ENCODE peak calls at places on chromosomes 3 and 15, in six cellular contexts. J, U, D, A, Y and B are unnamed samples.

GRCh38 chr3:40780341-40780800 is 255.6 kb downstream of the ZNF621 start:
- DNase-seq in J (peak; percentile 99), U (peak; percentile 7), D (no peak), A (no peak), Y (no peak), B (no peak)

GRCh38 chr3:141600331-141600730 is 113.5 kb downstream of the RASA2 start:
- DNase-seq in J (no peak), U (no peak), D (no peak), A (no peak), Y (no peak), B (no peak)

GRCh38 chr15:65529754-65530317 is 427 bp upstream of the HACD3 start:
- DNase-seq in J (no peak), U (no peak), D (no peak), A (no peak), Y (no peak), B (no peak)

GRCh38 chr3:48240000-48240710 is 749 bp upstream of the ZNF589 start:
- DNase-seq in J (no peak), U (no peak), D (no peak), A (no peak), Y (no peak), B (no peak)

GRCh38 chr3:141375381-141376301 is 7.3 kb downstream of the ZBTB38 start:
- DNase-seq in J (no peak), U (no peak), D (no peak), A (no peak), Y (no peak), B (no peak)

GRCh38 chr3:178320481-178321352 is 215.5 kb upstream of the KCNMB2 start:
- DNase-seq in J (peak; percentile 39), U (peak; percentile 44), D (no peak), A (no peak), Y (no peak), B (no peak)

GRCh38 chr3:32614956-32615355 is 44.3 kb upstream of the DYNC1LI1 start:
- DNase-seq in J (peak; percentile 38), U (peak; percentile 64), D (no peak), A (no peak), Y (no peak), B (no peak)

GRCh38 chr3:87088366-87088983 is 97.5 kb upstream of the VGLL3 start:
- DNase-seq in J (no peak), U (peak; percentile 7), D (no peak), A (no peak), Y (no peak), B (peak; percentile 15)

GRCh38 chr15:74642328-74642723 is 26.7 kb downstream of the CLK3 start:
- DNase-seq in J (no peak), U (no peak), D (no peak), A (no peak), Y (no peak), B (no peak)

GRCh38 chr3:178671261-178672191 is 135.3 kb downstream of the KCNMB2 start:
- DNase-seq in J (peak; percentile 56), U (peak; percentile 69), D (no peak), A (no peak), Y (no peak), B (peak; percentile 41)

GRCh38 chr15:34314491-34314890 is 23.1 kb downstream of the SLC12A6 start:
- DNase-seq in J (no peak), U (no peak), D (no peak), A (no peak), Y (no peak), B (no peak)

GRCh38 chr15:77513226-77513625 is 92.5 kb downstream of the HMG20A start:
- DNase-seq in J (no peak), U (no peak), D (no peak), A (no peak), Y (no peak), B (no peak)

GRCh38 chr15:33152502-33153109 is 41.9 kb downstream of the FMN1 start:
- DNase-seq in J (peak; percentile 77), U (peak; percentile 41), D (no peak), A (peak; percentile 65), Y (no peak), B (peak; percentile 13)

GRCh38 chr3:138457863-138458735 is 23.7 kb downstream of the ESYT3 start:
- DNase-seq in J (no peak), U (no peak), D (no peak), A (no peak), Y (no peak), B (no peak)

GRCh38 chr15:75349851-75350588 is 3.2 kb downstream of the NEIL1 start:
- DNase-seq in J (peak; percentile 39), U (no peak), D (peak; percentile 95), A (peak; percentile 70), Y (peak; percentile 92), B (no peak)

GRCh38 chr15:101534376-101534970 is 45.0 kb upstream of the PCSK6 start:
- DNase-seq in J (no peak), U (no peak), D (no peak), A (no peak), Y (no peak), B (no peak)

GRCh38 chr3:14042680-14043079 is 82.0 kb downstream of the CHCHD4 start:
- DNase-seq in J (peak; percentile 31), U (peak; percentile 43), D (no peak), A (no peak), Y (no peak), B (no peak)

GRCh38 chr3:49255686-49256085 is 21.3 kb downstream of the C3orf62 start:
- DNase-seq in J (no peak), U (no peak), D (no peak), A (no peak), Y (no peak), B (no peak)

GRCh38 chr15:45332694-45333093 is 45.6 kb downstream of the GATM start:
- DNase-seq in J (no peak), U (no peak), D (no peak), A (no peak), Y (no peak), B (no peak)

GRCh38 chr3:169886671-169887070 is 16.9 kb upstream of the LRRC31 start:
- DNase-seq in J (peak; percentile 31), U (peak; percentile 61), D (no peak), A (no peak), Y (no peak), B (peak; percentile 49)

GRCh38 chr3:45499529-45499928 is 95.0 kb upstream of the LIMD1 start:
- DNase-seq in J (peak; percentile 56), U (peak; percentile 70), D (no peak), A (no peak), Y (no peak), B (no peak)

GRCh38 chr3:60431599-60431958 is 819.7 kb downstream of the FHIT start:
- DNase-seq in J (peak; percentile 4), U (no peak), D (no peak), A (no peak), Y (no peak), B (peak; percentile 16)

GRCh38 chr3:17023006-17023664 is 138.4 kb downstream of the PLCL2 start:
- DNase-seq in J (peak; percentile 48), U (no peak), D (peak; percentile 62), A (no peak), Y (peak; percentile 14), B (no peak)

GRCh38 chr3:42752961-42753360 is 20.1 kb downstream of the CCDC13 start:
- DNase-seq in J (no peak), U (no peak), D (no peak), A (no peak), Y (no peak), B (no peak)

GRCh38 chr3:126672741-126673140 is 17.8 kb upstream of the TXNRD3 start:
- DNase-seq in J (no peak), U (no peak), D (no peak), A (no peak), Y (no peak), B (no peak)

GRCh38 chr3:101574388-101575156 is 592 bp downstream of the PCNP start:
- DNase-seq in J (peak; percentile 71), U (peak; percentile 41), D (no peak), A (peak; percentile 39), Y (no peak), B (peak; percentile 34)

GRCh38 chr15:41304149-41304548 is 28.2 kb downstream of the OIP5 start:
- DNase-seq in J (no peak), U (no peak), D (no peak), A (peak; percentile 2), Y (no peak), B (no peak)

GRCh38 chr15:31867536-31868442 is 162.5 kb upstream of the CHRNA7 start:
- DNase-seq in J (peak; percentile 43), U (peak; percentile 52), D (peak; percentile 11), A (no peak), Y (peak; percentile 55), B (no peak)

GRCh38 chr15:37106490-37107001 is 6.2 kb upstream of the MEIS2 start:
- DNase-seq in J (peak; percentile 20), U (no peak), D (no peak), A (no peak), Y (no peak), B (no peak)

GRCh38 chr3:149018247-149018646 is 26.9 kb downstream of the GYG1 start:
- DNase-seq in J (no peak), U (peak; percentile 26), D (no peak), A (no peak), Y (no peak), B (no peak)

GRCh38 chr3:16439163-16439847 is 74.2 kb downstream of the RFTN1 start:
- DNase-seq in J (no peak), U (peak; percentile 11), D (no peak), A (no peak), Y (no peak), B (no peak)